ENCODE peak calls at places on chromosome 3, in five cellular contexts. S is HCT116, Q is HepG2, L is GM12878, I is H1. N is an unnamed sample.

GRCh38 chr3:152197451-152197850 is 71.3 kb upstream of the MBNL1 start:
- DNase-seq in S (no peak), Q (no peak), L (no peak), I (no peak), N (no peak)

GRCh38 chr3:35484939-35485605 is 154.3 kb upstream of the ARPP21 start:
- DNase-seq in Q (no peak), L (no peak), I (no peak), S (no peak), N (no peak)

GRCh38 chr3:183298708-183299153 is 45.7 kb downstream of the B3GNT5 start:
- DNase-seq in S (no peak), I (peak), Q (no peak), L (no peak), N (no peak)

GRCh38 chr3:112097378-112097777 is 11.2 kb downstream of the C3orf52 start:
- DNase-seq in L (no peak), I (no peak), Q (peak), S (peak), N (no peak)

GRCh38 chr3:124032351-124032880 is 40.5 kb upstream of the ROPN1 start:
- DNase-seq in Q (no peak), L (no peak), S (no peak), I (no peak), N (no peak)

GRCh38 chr3:142027295-142027694 is 122.0 kb downstream of the TFDP2 start:
- DNase-seq in I (no peak), L (no peak), Q (no peak), S (no peak), N (no peak)

GRCh38 chr3:126529585-126530170 is 5.7 kb downstream of the CHST13 start:
- DNase-seq in L (no peak), I (no peak), S (no peak), Q (no peak), N (no peak)

GRCh38 chr3:105759442-105760078 is 109.3 kb downstream of the CBLB start:
- DNase-seq in L (no peak), S (no peak), Q (no peak), I (no peak), N (no peak)

GRCh38 chr3:112388972-112389371 is 56.0 kb downstream of the CD200 start:
- DNase-seq in Q (no peak), L (no peak), I (no peak), S (no peak), N (no peak)

GRCh38 chr3:172776049-172776717 is 25.7 kb downstream of the ECT2 start:
- DNase-seq in Q (no peak), I (no peak), S (no peak), L (no peak), N (no peak)

GRCh38 chr3:19428729-19429128 is 280.4 kb downstream of the KCNH8 start:
- DNase-seq in L (no peak), Q (no peak), I (no peak), S (no peak), N (peak)

GRCh38 chr3:120741837-120742197 is 499 bp downstream of the RABL3 start:
- DNase-seq in I (no peak), Q (peak), L (peak), S (peak), N (peak)

GRCh38 chr3:194272221-194272620 is 78.9 kb downstream of the CPN2 start:
- DNase-seq in S (no peak), Q (no peak), L (no peak), I (no peak), N (no peak)

GRCh38 chr3:61974662-61975061 is 398.7 kb downstream of the FEZF2 start:
- DNase-seq in L (no peak), S (no peak), I (no peak), Q (no peak), N (no peak)

GRCh38 chr3:45988100-45988761 is 7.4 kb downstream of the FYCO1 start:
- DNase-seq in Q (no peak), S (no peak), I (no peak), L (no peak), N (no peak)

GRCh38 chr3:120640231-120640630 is 41.8 kb downstream of the HGD start:
- DNase-seq in Q (no peak), I (no peak), L (no peak), S (no peak), N (no peak)

GRCh38 chr3:172607305-172608121 is 84.3 kb upstream of the TNFSF10 start:
- DNase-seq in L (no peak), Q (no peak), S (no peak), I (no peak), N (no peak)

GRCh38 chr3:35772364-35773009 is 133.2 kb downstream of the ARPP21 start:
- DNase-seq in I (no peak), L (no peak), Q (no peak), S (no peak), N (no peak)

GRCh38 chr3:23668430-23668904 is 137.3 kb upstream of the UBE2E1 start:
- DNase-seq in L (no peak), Q (no peak), I (no peak), S (peak), N (no peak)

GRCh38 chr3:66565301-66565700 is 64.5 kb upstream of the LRIG1 start:
- DNase-seq in S (no peak), I (no peak), Q (no peak), L (no peak), N (no peak)

GRCh38 chr3:124881976-124882697 is 5.0 kb downstream of the ITGB5 start:
- DNase-seq in Q (no peak), S (no peak), I (no peak), L (no peak), N (no peak)

GRCh38 chr3:194006102-194006501 is 129.8 kb upstream of the HES1 start:
- DNase-seq in I (no peak), S (no peak), L (no peak), Q (no peak), N (no peak)

GRCh38 chr3:131775660-131776059 is 259.2 kb downstream of the CPNE4 start:
- DNase-seq in S (no peak), I (no peak), L (no peak), Q (no peak), N (no peak)

GRCh38 chr3:94226058-94226457 is 163.2 kb downstream of the NSUN3 start:
- DNase-seq in L (no peak), S (no peak), Q (no peak), I (no peak), N (no peak)

GRCh38 chr3:60932669-60933068 is 318.6 kb downstream of the FHIT start:
- DNase-seq in L (no peak), I (no peak), Q (no peak), S (no peak), N (no peak)

GRCh38 chr3:180680097-180680430 is 775 bp upstream of the CCDC39 start:
- DNase-seq in L (no peak), I (no peak), S (no peak), Q (no peak), N (no peak)

GRCh38 chr3:43786102-43786952 is 95.6 kb downstream of the ABHD5 start:
- DNase-seq in L (no peak), S (no peak), I (no peak), Q (no peak), N (no peak)

GRCh38 chr3:63228677-63229076 is 49.4 kb upstream of the SYNPR start:
- DNase-seq in Q (peak), S (peak), I (no peak), L (no peak), N (peak)

GRCh38 chr3:149390772-149391212 is 13.3 kb upstream of the TM4SF1 start:
- DNase-seq in S (peak), L (no peak), Q (no peak), I (no peak), N (no peak)

DNA sequence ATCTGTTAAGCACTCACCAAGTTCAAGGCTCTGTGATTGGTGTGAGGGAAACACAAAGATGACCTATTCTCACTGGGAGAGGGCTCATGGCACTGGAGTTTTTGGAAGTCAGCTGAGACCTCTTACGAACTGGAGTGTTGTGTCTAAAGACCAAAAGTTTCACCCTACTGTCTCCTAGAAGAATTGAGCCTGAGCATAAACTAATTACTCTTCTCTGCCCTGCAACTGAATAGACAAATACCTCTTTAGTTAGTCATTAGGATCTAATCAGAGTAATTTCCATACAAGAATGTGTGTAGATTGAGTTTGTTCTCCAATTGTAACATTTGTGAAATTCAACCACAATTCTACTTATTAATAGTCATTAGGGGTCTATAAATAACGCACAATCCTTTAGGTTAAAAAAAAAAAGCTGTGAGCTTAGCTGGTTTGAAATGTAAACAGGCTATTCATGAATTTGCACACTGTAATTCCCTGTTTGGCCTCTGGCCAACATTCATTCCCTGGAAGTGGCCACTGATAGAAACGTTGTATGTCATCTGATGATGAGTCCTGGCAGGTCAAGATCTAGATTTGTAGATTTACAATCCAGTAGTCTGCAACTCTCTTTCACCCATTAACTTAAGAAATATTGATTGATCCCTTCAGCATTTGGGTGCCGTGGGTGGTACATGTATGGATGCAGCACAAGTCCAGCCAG is 76.8 kb upstream of the SOX14 start:
- DNase-seq in I (no peak), S (no peak), L (no peak), Q (no peak), N (no peak)
- TF ChIP-seq JUND in I (no peak), S (no peak), L (no peak), Q (no peak), N (no peak)

GRCh38 chr3:41260063-41260450 is 60.8 kb downstream of the CTNNB1 start:
- DNase-seq in I (no peak), Q (no peak), S (no peak), L (no peak), N (no peak)

GRCh38 chr3:41265011-41265545 is 65.8 kb downstream of the CTNNB1 start:
- DNase-seq in Q (no peak), S (peak), I (no peak), L (no peak), N (no peak)

GRCh38 chr3:41267975-41268640 is 68.8 kb downstream of the CTNNB1 start:
- DNase-seq in I (no peak), Q (peak), L (no peak), S (peak), N (no peak)

DNA sequence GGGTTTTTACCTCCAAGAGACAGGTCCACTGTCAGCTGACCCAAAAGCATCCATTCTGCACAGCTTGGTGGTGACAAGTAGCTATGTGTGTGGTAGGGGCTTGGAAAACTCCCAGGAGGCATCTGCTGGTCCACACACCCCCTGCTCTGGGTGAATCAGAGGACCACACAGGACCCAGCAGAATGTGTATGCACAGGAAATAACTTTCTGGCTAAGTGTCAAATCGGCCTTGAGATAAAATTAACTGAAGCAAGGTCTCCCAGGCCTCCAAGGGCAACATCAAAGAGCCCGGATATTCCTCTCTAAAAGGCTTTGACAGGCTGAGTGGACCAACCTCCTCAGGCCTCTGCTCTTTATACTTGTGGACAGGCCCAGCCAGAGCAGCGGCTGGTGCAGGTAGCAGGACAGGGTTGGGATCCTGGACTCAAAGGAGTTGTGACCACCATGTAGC is 66.5 kb downstream of the CTNNB1 start:
- DNase-seq in I (no peak), S (no peak), L (no peak), Q (peak), N (no peak)
- TF ChIP-seq JUND in I (no peak), S (no peak), L (no peak), Q (no peak), N (no peak)

GRCh38 chr3:170622369-170623159 is 36.7 kb upstream of the SLC7A14 start:
- DNase-seq in S (no peak), I (no peak), L (no peak), Q (no peak), N (no peak)

GRCh38 chr3:170623524-170623923 is 37.6 kb upstream of the SLC7A14 start:
- DNase-seq in Q (no peak), S (no peak), I (no peak), L (no peak), N (no peak)

DNA sequence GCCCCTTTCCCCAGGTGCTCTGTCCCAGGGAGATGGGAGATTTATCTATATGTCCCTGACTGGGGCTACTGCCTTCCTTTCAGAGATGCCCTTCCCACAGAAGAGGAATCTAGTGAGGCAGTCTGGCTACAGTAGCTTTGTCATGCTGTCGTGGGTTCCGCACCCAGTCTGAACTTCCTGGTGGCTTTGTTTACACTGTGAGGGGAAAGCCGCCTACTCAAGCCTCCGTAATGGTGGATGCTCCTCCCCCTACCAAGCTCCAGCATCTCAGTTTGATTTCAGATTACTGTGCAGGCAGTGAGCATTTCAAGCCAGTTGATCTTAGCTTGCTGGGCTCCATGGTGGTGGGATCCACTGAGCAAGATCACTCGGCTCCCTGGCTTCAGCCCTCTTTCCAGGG is 35.4 kb upstream of the SLC7A14 start:
- DNase-seq in L (no peak), I (no peak), S (no peak), Q (no peak), N (peak)
- TF ChIP-seq JUND in L (no peak), I (no peak), S (no peak), Q (no peak), N (no peak)

GRCh38 chr3:169454060-169454317 is 209.5 kb downstream of the MECOM start:
- DNase-seq in L (no peak), Q (no peak), I (no peak), S (no peak), N (no peak)

GRCh38 chr3:169449012-169449411 is 214.5 kb downstream of the MECOM start:
- DNase-seq in I (no peak), S (no peak), Q (no peak), L (no peak), N (no peak)

GRCh38 chr3:169453256-169454059 is 210.1 kb downstream of the MECOM start:
- DNase-seq in S (no peak), Q (no peak), L (no peak), I (no peak), N (no peak)

GRCh38 chr3:169448501-169448900 is 215.0 kb downstream of the MECOM start:
- DNase-seq in S (no peak), I (no peak), Q (no peak), L (no peak), N (no peak)
- TF ChIP-seq JUND in S (no peak), I (no peak), Q (no peak), L (no peak), N (no peak)

GRCh38 chr3:184745526-184745925 is 33.7 kb upstream of the MAGEF1 start:
- DNase-seq in S (no peak), L (no peak), I (no peak), Q (no peak), N (no peak)
- TF ChIP-seq JUND in S (no peak), L (no peak), I (no peak), Q (no peak), N (no peak)

GRCh38 chr3:115831864-115832263 is 208.6 kb downstream of the GAP43 start:
- DNase-seq in L (no peak), S (no peak), I (no peak), Q (no peak), N (no peak)
- TF ChIP-seq JUND in L (no peak), S (no peak), I (no peak), Q (no peak), N (no peak)

DNA sequence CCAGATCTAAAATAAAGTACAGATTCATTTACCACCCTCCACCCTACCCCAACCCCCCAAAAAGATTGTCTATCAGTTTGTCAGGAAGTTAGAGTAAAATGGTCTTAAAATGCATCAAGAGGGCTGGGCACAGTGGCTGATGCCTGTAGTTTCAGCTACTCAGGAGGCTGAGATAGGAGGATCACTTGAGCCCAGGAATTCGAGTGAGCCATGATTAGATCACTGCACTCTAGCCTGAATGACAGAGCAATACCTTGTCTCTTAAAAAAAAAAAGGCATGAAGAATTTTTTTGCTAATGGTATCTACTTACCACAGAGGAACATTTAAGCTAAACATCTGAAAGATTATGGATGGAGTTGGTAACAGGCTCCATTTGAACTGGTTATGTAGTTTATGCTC is 71.0 kb downstream of the RBM6 start:
- DNase-seq in L (no peak), S (no peak), I (no peak), Q (no peak), N (no peak)
- TF ChIP-seq JUND in L (no peak), S (no peak), I (no peak), Q (no peak), N (no peak)